ENCODE peak calls at places on chromosome 12, in four cellular contexts. C is mesendoderm, E is OCI-LY7, P is neural progenitor cell. A is an unnamed sample.
A peak's percentile ranks its signal among the peaks of the same experiment; 100 is the strongest.

GRCh38 chr12:127926004-127926403 is 341.0 kb upstream of the TMEM132C start:
- DNase-seq in E (no peak), P (peak; percentile 73), C (peak; percentile 67), A (no peak)

GRCh38 chr12:71685961-71686657 is at the start of gene TMEM19:
- DNase-seq in C (peak; percentile 91), P (peak; percentile 92), E (peak; percentile 94), A (no peak)

GRCh38 chr12:51832708-51833107 is 15.8 kb downstream of the FIGNL2 start:
- DNase-seq in C (no peak), E (peak; percentile 46), P (no peak), A (no peak)

GRCh38 chr12:95836185-95836609 is 22.6 kb upstream of the SNRPF start:
- DNase-seq in E (no peak), C (no peak), P (no peak), A (peak; percentile 52)

GRCh38 chr12:13039557-13039956 is 4.6 kb upstream of the FAM234B start:
- DNase-seq in P (no peak), E (peak; percentile 24), C (no peak), A (no peak)

GRCh38 chr12:124739953-124740561 is 123.6 kb downstream of the SCARB1 start:
- DNase-seq in E (no peak), P (no peak), C (no peak), A (no peak)

GRCh38 chr12:81255456-81255855 is 177.6 kb downstream of the ACSS3 start:
- DNase-seq in E (no peak), P (no peak), C (no peak), A (no peak)

GRCh38 chr12:29782821-29783772 is 645 bp downstream of the TMTC1 start:
- DNase-seq in C (peak; percentile 67), P (peak; percentile 77), E (no peak), A (no peak)

GRCh38 chr12:88600272-88600671 is 20.0 kb upstream of the KITLG start:
- DNase-seq in E (no peak), P (no peak), C (no peak), A (no peak)

GRCh38 chr12:41223600-41223999 is 35.5 kb downstream of the PDZRN4 start:
- DNase-seq in P (no peak), C (no peak), E (no peak), A (no peak)

GRCh38 chr12:66493841-66494240 is 185.0 kb downstream of the GRIP1 start:
- DNase-seq in C (no peak), P (no peak), E (no peak), A (no peak)

GRCh38 chr12:63206908-63207307 is 55.9 kb upstream of the AVPR1A start:
- DNase-seq in C (no peak), P (no peak), E (no peak), A (no peak)

GRCh38 chr12:61538951-61539350 is 721.3 kb upstream of the USP15 start:
- DNase-seq in C (peak; percentile 67), E (peak; percentile 70), P (peak; percentile 23), A (no peak)

GRCh38 chr12:58727526-58727925 is 192.8 kb downstream of the LRIG3 start:
- DNase-seq in P (no peak), C (no peak), E (no peak), A (no peak)

GRCh38 chr12:1728824-1729223 is 38.0 kb downstream of the ADIPOR2 start:
- DNase-seq in C (no peak), E (no peak), P (no peak), A (no peak)

GRCh38 chr12:67430708-67431335 is 161.7 kb downstream of the CAND1 start:
- DNase-seq in P (no peak), C (peak; percentile 37), E (no peak), A (no peak)

GRCh38 chr12:112824701-112825100 is 33.2 kb downstream of the RPH3A start:
- DNase-seq in E (no peak), C (peak; percentile 15), P (no peak), A (no peak)

DNA sequence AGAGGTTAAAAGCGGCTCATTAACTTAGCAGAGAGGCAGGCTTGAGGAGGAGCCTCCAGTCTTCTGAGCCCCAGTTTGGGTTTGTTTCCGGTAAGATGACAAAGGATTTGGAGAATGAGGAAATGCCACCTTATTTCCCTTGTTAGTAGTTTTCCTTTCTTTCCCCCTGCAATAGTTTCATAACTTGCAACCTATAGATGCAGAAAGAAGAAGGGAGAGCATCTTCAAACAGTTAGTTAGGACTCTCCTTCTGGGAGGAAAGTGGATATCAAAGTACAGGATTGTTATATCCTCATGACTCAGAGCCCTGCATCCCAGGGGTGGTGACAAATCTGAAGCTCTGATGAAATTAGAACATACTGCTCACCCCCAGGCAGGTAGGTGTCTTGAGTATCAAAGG is 180.7 kb upstream of the SLC38A2 start:
- DNase-seq in E (no peak), P (no peak), C (peak; percentile 32), A (no peak)
- H3K4me2 ChIP-seq in E (no peak overlapping the region), P (no peak overlapping the region), C (no peak overlapping the region), A (peak overlapping the region; percentile 30)

GRCh38 chr12:57242691-57243454 is 8.1 kb downstream of the STAC3 start:
- DNase-seq in C (peak; percentile 95), E (peak; percentile 97), P (peak; percentile 93), A (no peak)
- H3K4me2 ChIP-seq in C (peak overlapping the region; percentile 84), E (peak overlapping the region; percentile 99), P (peak overlapping the region; percentile 91), A (peak overlapping the region; percentile 82)

GRCh38 chr12:57609091-57609780 is 2.0 kb upstream of the ARHGEF25 start:
- DNase-seq in P (peak; percentile 12), E (no peak), C (peak; percentile 57), A (no peak)

GRCh38 chr12:57611116-57611809 is at the start of gene ARHGEF25:
- DNase-seq in E (no peak), P (peak; percentile 87), C (peak; percentile 60), A (no peak)

GRCh38 chr12:57609781-57610552 is 1.3 kb upstream of the ARHGEF25 start:
- DNase-seq in C (peak; percentile 45), P (peak; percentile 22), E (no peak), A (no peak)

GRCh38 chr12:57611810-57612710 is 825 bp downstream of the ARHGEF25 start:
- DNase-seq in P (no peak), C (no peak), E (no peak), A (no peak)

GRCh38 chr12:57610553-57611115 is 601 bp upstream of the ARHGEF25 start:
- DNase-seq in E (no peak), P (peak; percentile 61), C (no peak), A (no peak)
- H3K4me2 ChIP-seq in E (no peak overlapping the region), P (peak overlapping the region; percentile 89), C (peak overlapping the region; percentile 80), A (peak overlapping the region; percentile 45)

GRCh38 chr12:27344760-27345159 is 12.1 kb downstream of the BMAL2 start:
- DNase-seq in C (no peak), E (no peak), P (no peak), A (no peak)
- H3K4me2 ChIP-seq in C (no peak overlapping the region), E (no peak overlapping the region), P (no peak overlapping the region), A (peak overlapping the region; percentile 74)

DNA sequence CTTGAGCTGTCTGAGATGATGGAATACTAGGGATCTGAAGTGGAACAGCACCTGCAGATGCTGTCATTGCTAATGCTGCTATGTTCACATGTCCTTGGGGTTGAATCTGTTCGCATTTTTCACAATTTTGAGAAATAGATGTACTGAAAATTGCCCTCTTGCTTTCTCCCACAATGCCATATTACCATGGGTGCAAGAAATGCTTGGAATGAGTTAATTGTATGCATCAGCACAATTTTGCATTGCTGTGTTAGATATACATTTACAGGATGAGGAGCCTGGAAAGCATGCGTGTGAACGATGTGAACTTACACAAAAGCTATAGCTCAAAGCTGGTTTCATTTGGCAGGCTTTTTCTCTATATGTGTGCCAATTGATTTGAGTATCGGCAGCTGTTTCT is 105.7 kb downstream of the FGD4 start:
- DNase-seq in C (no peak), P (no peak), E (no peak), A (no peak)
- H3K4me2 ChIP-seq in C (no peak overlapping the region), P (peak overlapping the region; percentile 93), E (no peak overlapping the region), A (peak overlapping the region; percentile 47)

GRCh38 chr12:106296179-106296877 is 6.2 kb upstream of the TCP11L2 start:
- DNase-seq in P (no peak), E (no peak), C (no peak), A (peak; percentile 81)

GRCh38 chr12:106300761-106301160 is 1.8 kb upstream of the TCP11L2 start:
- DNase-seq in E (no peak), C (no peak), P (no peak), A (no peak)

GRCh38 chr12:106299193-106299794 is 3.2 kb upstream of the TCP11L2 start:
- DNase-seq in E (no peak), C (no peak), P (no peak), A (no peak)

GRCh38 chr12:106297681-106298080 is 4.9 kb upstream of the TCP11L2 start:
- DNase-seq in C (peak; percentile 38), E (peak; percentile 61), P (no peak), A (no peak)

GRCh38 chr12:106297075-106297474 is 5.5 kb upstream of the TCP11L2 start:
- DNase-seq in C (no peak), E (no peak), P (no peak), A (no peak)
- H3K4me2 ChIP-seq in C (no peak overlapping the region), E (peak overlapping the region; percentile 57), P (no peak overlapping the region), A (no peak overlapping the region)

GRCh38 chr12:110592078-110592477 is 9.0 kb upstream of the PPTC7 start:
- DNase-seq in P (no peak), C (no peak), E (no peak), A (no peak)

GRCh38 chr12:110585231-110585799 is 2.2 kb upstream of the PPTC7 start:
- DNase-seq in E (peak; percentile 63), P (peak; percentile 44), C (peak; percentile 26), A (no peak)

GRCh38 chr12:110590806-110591326 is 7.7 kb upstream of the PPTC7 start:
- DNase-seq in E (peak; percentile 76), P (no peak), C (no peak), A (no peak)

GRCh38 chr12:110591508-110592051 is 8.5 kb upstream of the PPTC7 start:
- DNase-seq in P (no peak), E (no peak), C (no peak), A (no peak)

GRCh38 chr12:110590059-110590458 is 6.9 kb upstream of the PPTC7 start:
- DNase-seq in E (no peak), C (no peak), P (no peak), A (no peak)
- H3K4me2 ChIP-seq in E (peak overlapping the region; percentile 45), C (no peak overlapping the region), P (no peak overlapping the region), A (no peak overlapping the region)

GRCh38 chr12:22628228-22628627 is 3.3 kb downstream of the ETNK1 start:
- DNase-seq in P (no peak), C (no peak), E (no peak), A (no peak)
- H3K4me2 ChIP-seq in P (peak overlapping the region; percentile 85), C (no peak overlapping the region), E (peak overlapping the region; percentile 96), A (peak overlapping the region; percentile 93)

A was measured in keratinocyte.